ENCODE peak calls at places on chromosome 21, in five cellular contexts. B, F, E, H and T are unnamed samples.

GRCh38 chr21:41475714-41476405 is 32.1 kb downstream of the TMPRSS2 start:
- DNase-seq in B (no peak), F (no peak), E (no peak), H (no peak), T (no peak)

GRCh38 chr21:15121655-15122120 is 56.9 kb upstream of the NRIP1 start:
- DNase-seq in B (no peak), F (no peak), E (peak), H (no peak), T (peak)

GRCh38 chr21:45288441-45288841 is 746 bp upstream of the POFUT2 start:
- DNase-seq in B (peak), F (no peak), E (no peak), H (no peak), T (no peak)

GRCh38 chr21:32888971-32889370 is 117.4 kb upstream of the PAXBP1 start:
- DNase-seq in B (no peak), F (no peak), E (peak), H (no peak), T (no peak)

GRCh38 chr21:44739316-44739715 is 27.9 kb upstream of the TSPEAR start:
- DNase-seq in B (no peak), F (no peak), E (no peak), H (no peak), T (no peak)

GRCh38 chr21:15638856-15639549 is 90.8 kb upstream of the USP25 start:
- DNase-seq in B (no peak), F (no peak), E (no peak), H (no peak), T (no peak)

GRCh38 chr21:34881894-34882371 is 167.2 kb downstream of the RUNX1 start:
- DNase-seq in B (no peak), F (no peak), E (no peak), H (no peak), T (no peak)

GRCh38 chr21:24436236-24436635 is 1171.0 kb downstream of the MRPL39 start:
- DNase-seq in B (no peak), F (no peak), E (no peak), H (no peak), T (no peak)

GRCh38 chr21:45636459-45636858 is 7.1 kb upstream of the PCBP3 start:
- DNase-seq in B (no peak), F (no peak), E (no peak), H (no peak), T (no peak)

GRCh38 chr21:45502006-45502345 is 40.3 kb downstream of the SLC19A1 start:
- DNase-seq in B (no peak), F (no peak), E (no peak), H (no peak), T (no peak)

GRCh38 chr21:32593690-32594089 is 8.4 kb upstream of the TCP10L start:
- DNase-seq in B (no peak), F (no peak), E (no peak), H (no peak), T (no peak)

GRCh38 chr21:37536616-37537278 is 170.2 kb downstream of the DYRK1A start:
- DNase-seq in B (no peak), F (no peak), E (peak), H (no peak), T (no peak)

GRCh38 chr21:15206514-15206913 is 141.7 kb upstream of the NRIP1 start:
- DNase-seq in B (no peak), F (no peak), E (no peak), H (no peak), T (no peak)

GRCh38 chr21:45637883-45638282 is 5.6 kb upstream of the PCBP3 start:
- DNase-seq in B (no peak), F (no peak), E (no peak), H (no peak), T (no peak)

GRCh38 chr21:35677298-35677841 is 383.0 kb downstream of the SETD4 start:
- DNase-seq in B (no peak), F (no peak), E (no peak), H (no peak), T (no peak)

GRCh38 chr21:33367309-33367973 is 35.8 kb upstream of the IFNGR2 start:
- DNase-seq in B (no peak), F (no peak), E (no peak), H (no peak), T (no peak)

GRCh38 chr21:46538262-46538661 is 66.6 kb downstream of the S100B start:
- DNase-seq in B (peak), F (no peak), E (no peak), H (no peak), T (no peak)

GRCh38 chr21:34908424-34909055 is 140.6 kb downstream of the RUNX1 start:
- DNase-seq in B (no peak), F (no peak), E (no peak), H (no peak), T (no peak)

GRCh38 chr21:35475006-35475405 is 425.9 kb upstream of the RUNX1 start:
- DNase-seq in B (no peak), F (no peak), E (no peak), H (no peak), T (no peak)

GRCh38 chr21:40595806-40596205 is 251.2 kb downstream of the DSCAM start:
- DNase-seq in B (no peak), F (no peak), E (no peak), H (no peak), T (no peak)

GRCh38 chr21:42746593-42747266 is 93.3 kb downstream of the PDE9A start:
- DNase-seq in B (no peak), F (peak), E (no peak), H (no peak), T (no peak)

GRCh38 chr21:32525282-32525681 is 60.0 kb downstream of the TCP10L start:
- DNase-seq in B (no peak), F (no peak), E (no peak), H (no peak), T (no peak)

GRCh38 chr21:19029816-19030215 is 626.2 kb upstream of the TMPRSS15 start:
- DNase-seq in B (no peak), F (no peak), E (no peak), H (no peak), T (no peak)

GRCh38 chr21:43697758-43698643 is 20.9 kb upstream of the PDXK start:
- DNase-seq in B (no peak), F (no peak), E (no peak), H (no peak), T (no peak)

GRCh38 chr21:42747746-42748351 is 94.4 kb downstream of the PDE9A start:
- DNase-seq in B (no peak), F (no peak), E (no peak), H (no peak), T (no peak)

GRCh38 chr21:44364151-44365053 is 11.0 kb downstream of the TRPM2 start:
- DNase-seq in B (peak), F (no peak), E (no peak), H (no peak), T (no peak)

GRCh38 chr21:42547906-42548365 is 34.3 kb downstream of the SLC37A1 start:
- DNase-seq in B (no peak), F (no peak), E (no peak), H (no peak), T (no peak)

GRCh38 chr21:33976082-33976979 is 60.7 kb upstream of the ATP5PO start:
- DNase-seq in B (no peak), F (no peak), E (no peak), H (peak), T (no peak)